ENCODE peak calls at places on chromosomes 1 and 21, in five cellular contexts. W, V, S, E and A are unnamed samples.

GRCh38 chr1:244329591-244330317 is 122.0 kb downstream of the ADSS2 start:
- DNase-seq in E (no peak), V (no peak), W (no peak), S (peak; percentile 56), A (no peak)

GRCh38 chr1:185345913-185346717 is 29.1 kb upstream of the IVNS1ABP start:
- DNase-seq in V (no peak), E (no peak), W (no peak), S (no peak), A (no peak)

GRCh38 chr1:31745898-31746668 is 18.1 kb downstream of the ADGRB2 start:
- DNase-seq in S (no peak), E (no peak), W (no peak), V (no peak), A (no peak)

GRCh38 chr1:174023438-174023837 is 1.3 kb upstream of the RC3H1 start:
- DNase-seq in V (peak; percentile 33), S (peak; percentile 54), W (no peak), E (no peak), A (peak; percentile 14)

GRCh38 chr1:182069028-182069466 is 7.5 kb upstream of the ZNF648 start:
- DNase-seq in W (peak; percentile 59), S (peak; percentile 56), V (peak; percentile 66), E (peak; percentile 74), A (no peak)

GRCh38 chr1:246724001-246724724 is at the start of gene SCCPDH:
- DNase-seq in E (peak; percentile 86), S (peak; percentile 47), W (peak; percentile 75), V (peak; percentile 85), A (peak; percentile 42)

GRCh38 chr1:27144920-27145661 is 9.8 kb downstream of the SLC9A1 start:
- DNase-seq in S (no peak), W (no peak), E (no peak), V (peak; percentile 82), A (no peak)

GRCh38 chr1:68229927-68230812 is 2.2 kb downstream of the WLS start:
- DNase-seq in V (peak; percentile 47), S (peak; percentile 40), E (no peak), W (no peak), A (no peak)

GRCh38 chr21:38443110-38443509 is 55.2 kb downstream of the ERG start:
- DNase-seq in S (no peak), E (no peak), V (peak; percentile 3), W (no peak), A (no peak)

GRCh38 chr1:246067432-246068021 is 439.6 kb downstream of the SMYD3 start:
- DNase-seq in S (no peak), V (peak; percentile 82), W (no peak), E (no peak), A (no peak)

GRCh38 chr1:226403522-226404034 is 4.3 kb downstream of the PARP1 start:
- DNase-seq in W (no peak), S (peak; percentile 6), V (peak; percentile 43), E (no peak), A (no peak)

GRCh38 chr1:179047637-179048002 is 21.9 kb downstream of the FAM20B start:
- DNase-seq in S (no peak), V (no peak), W (no peak), E (no peak), A (no peak)

GRCh38 chr1:183834568-183834967 is 29.6 kb downstream of the RGL1 start:
- DNase-seq in E (no peak), W (no peak), S (no peak), V (no peak), A (no peak)

GRCh38 chr1:204077979-204078696 is 5.2 kb downstream of the SOX13 start:
- DNase-seq in W (no peak), V (no peak), E (peak; percentile 72), S (peak; percentile 33), A (no peak)

GRCh38 chr1:54853096-54853792 is 33.8 kb downstream of the DHCR24 start:
- DNase-seq in S (no peak), V (no peak), E (no peak), W (no peak), A (no peak)

GRCh38 chr1:226763741-226764264 is 24.7 kb upstream of the ITPKB start:
- DNase-seq in S (peak; percentile 89), V (peak; percentile 82), W (no peak), E (no peak), A (no peak)

GRCh38 chr1:232613752-232614381 is 16.1 kb downstream of the SIPA1L2 start:
- DNase-seq in S (peak; percentile 91), V (peak; percentile 65), W (no peak), E (no peak), A (no peak)

GRCh38 chr1:237342730-237343129 is 300.7 kb downstream of the RYR2 start:
- DNase-seq in W (no peak), E (no peak), V (no peak), S (no peak), A (no peak)

GRCh38 chr21:30482130-30482529 is 2.0 kb upstream of the KRTAP19-1 start:
- DNase-seq in V (no peak), E (no peak), S (peak; percentile 87), W (no peak), A (no peak)

GRCh38 chr1:91708691-91709090 is 177.3 kb downstream of the TGFBR3 start:
- DNase-seq in V (no peak), E (no peak), W (no peak), S (no peak), A (no peak)

GRCh38 chr1:91712981-91713841 is 172.7 kb downstream of the TGFBR3 start:
- DNase-seq in E (no peak), W (peak; percentile 67), S (no peak), V (peak; percentile 80), A (peak; percentile 72)

GRCh38 chr1:91710261-91710660 is 175.7 kb downstream of the TGFBR3 start:
- DNase-seq in V (no peak), W (no peak), E (no peak), S (no peak), A (no peak)

GRCh38 chr1:91712393-91712792 is 173.6 kb downstream of the TGFBR3 start:
- DNase-seq in E (no peak), W (no peak), V (peak; percentile 9), S (no peak), A (no peak)

DNA sequence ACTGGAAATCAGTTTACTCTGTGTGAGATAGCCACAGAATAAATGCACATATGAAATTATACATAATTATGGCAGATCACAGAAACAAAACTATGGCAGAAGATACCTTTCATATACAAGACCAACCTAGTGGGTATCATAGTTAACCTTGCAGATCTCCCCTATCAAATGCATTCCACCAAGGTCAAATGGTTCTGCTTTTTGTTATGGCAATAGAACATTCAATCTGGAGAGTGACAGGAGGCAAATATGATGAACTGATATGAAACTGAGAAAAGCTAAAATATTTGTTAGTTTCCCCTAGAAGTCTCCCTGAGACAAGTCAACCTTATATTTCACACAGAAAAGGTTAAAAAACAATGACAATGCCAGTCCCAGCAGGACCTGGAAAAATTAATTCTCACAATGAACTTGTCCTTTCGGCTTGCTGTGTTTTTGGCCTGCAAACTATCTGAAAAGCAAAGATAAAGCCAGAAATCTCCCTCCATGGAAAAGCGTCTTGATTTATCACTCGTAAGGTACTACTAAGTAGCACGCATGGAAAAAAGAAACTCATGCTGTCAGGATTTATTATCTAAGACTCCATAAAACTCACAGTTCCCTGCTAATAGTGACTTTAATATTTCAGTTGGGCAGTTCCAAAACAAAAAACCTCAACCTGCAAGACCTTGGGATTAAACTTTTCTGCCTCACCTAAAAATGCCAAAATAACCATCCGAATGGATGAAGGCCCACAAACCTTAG is 174.3 kb downstream of the TGFBR3 start:
- DNase-seq in V (no peak), E (no peak), W (no peak), S (no peak), A (no peak)
- H3K27ac ChIP-seq in V (no peak overlapping the region), E (no peak overlapping the region), W (peak overlapping the region; percentile 83), S (no peak overlapping the region), A (no peak overlapping the region)

DNA sequence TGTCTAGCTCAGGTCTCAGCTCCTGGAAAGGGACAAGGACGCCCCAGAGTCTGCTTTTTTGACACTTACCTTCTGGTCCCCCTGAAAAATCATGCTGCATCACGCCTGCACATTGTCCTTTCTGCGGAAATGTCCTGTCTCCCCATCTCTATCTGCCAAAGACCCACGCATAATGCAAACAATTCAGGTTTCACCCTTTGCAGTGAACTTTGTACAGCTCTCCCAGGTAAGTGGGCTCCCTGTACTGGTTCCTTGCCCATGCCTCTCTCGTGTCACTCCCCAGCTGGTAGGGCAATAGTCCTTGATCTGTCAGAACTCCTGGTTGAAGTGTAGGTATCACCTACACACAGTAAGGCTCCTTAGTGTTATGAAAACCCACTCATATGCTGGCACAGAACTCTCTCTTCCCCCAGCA is 102.9 kb upstream of the IRF2BP2 start:
- DNase-seq in E (no peak), S (no peak), W (no peak), V (no peak), A (no peak)
- H3K4me1 ChIP-seq in E (peaks cover 40% of the 10 kb centered on the region), S (peaks cover 11% of the 10 kb centered on the region), W (peaks cover 39% of the 10 kb centered on the region), V (peaks cover 2% of the 10 kb centered on the region), A (no peaks in the 10 kb centered on the region)

GRCh38 chr1:35591211-35591610 is 18.1 kb downstream of the TFAP2E start:
- DNase-seq in V (no peak), W (no peak), E (no peak), S (no peak), A (no peak)

GRCh38 chr1:35590476-35591040 is 17.4 kb downstream of the TFAP2E start:
- DNase-seq in S (no peak), E (no peak), W (no peak), V (no peak), A (no peak)

GRCh38 chr1:35595684-35596083 is 22.6 kb downstream of the TFAP2E start:
- DNase-seq in W (no peak), V (no peak), S (no peak), E (no peak), A (no peak)

GRCh38 chr1:35594005-35594760 is 21.1 kb downstream of the TFAP2E start:
- DNase-seq in V (no peak), W (no peak), E (no peak), S (no peak), A (no peak)

DNA sequence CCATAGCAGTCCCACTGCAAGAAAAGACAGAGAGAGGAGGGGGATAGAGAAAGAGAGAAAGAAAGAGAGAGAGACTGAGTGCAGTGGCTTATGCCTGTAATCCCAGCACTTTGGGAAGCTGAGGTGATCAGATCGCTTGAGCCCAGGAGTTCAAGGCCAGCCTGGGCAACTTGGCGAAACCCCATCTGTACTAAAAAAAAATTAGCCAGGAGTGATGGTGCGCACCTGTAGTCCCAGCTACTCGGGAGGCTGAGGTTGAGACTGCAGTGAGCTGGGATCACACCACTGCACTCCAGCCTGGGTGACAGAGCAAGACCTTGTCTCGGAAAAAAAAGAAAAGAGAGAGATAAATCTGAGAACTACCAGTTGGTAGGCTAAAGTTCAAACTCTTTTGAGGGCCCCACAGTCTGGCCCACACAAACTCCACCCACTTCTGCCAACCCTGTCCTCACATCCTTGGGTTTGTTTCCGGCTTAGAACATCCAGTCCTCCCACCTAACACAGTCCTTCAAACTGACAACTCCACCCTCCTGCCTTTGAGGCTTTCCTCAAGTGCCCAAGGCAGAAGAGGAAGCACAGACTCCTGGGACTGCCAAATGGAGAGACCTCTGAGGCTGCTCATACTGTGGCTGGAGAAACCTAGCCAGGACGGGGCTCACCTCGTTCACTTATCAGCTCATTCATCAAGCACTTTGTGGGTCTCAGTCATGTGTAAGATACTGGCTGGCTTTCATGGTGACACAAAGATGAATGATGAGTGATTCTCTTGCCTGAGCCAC is 20.1 kb downstream of the TFAP2E start:
- DNase-seq in W (no peak), V (no peak), E (no peak), S (no peak), A (no peak)
- H3K4me3 ChIP-seq in W (no peak overlapping the region), V (no peak overlapping the region), E (no peak overlapping the region), S (no peak overlapping the region), A (no peak overlapping the region)

GRCh38 chr1:88188038-88188437 is 496.0 kb upstream of the PKN2 start:
- DNase-seq in W (no peak), S (no peak), V (no peak), E (no peak), A (no peak)

GRCh38 chr1:88194542-88194941 is 489.5 kb upstream of the PKN2 start:
- DNase-seq in V (no peak), S (no peak), W (no peak), E (no peak), A (no peak)

GRCh38 chr1:88189525-88189924 is 494.5 kb upstream of the PKN2 start:
- DNase-seq in S (no peak), E (no peak), W (no peak), V (no peak), A (no peak)

GRCh38 chr1:88191917-88192316 is 492.2 kb upstream of the PKN2 start:
- DNase-seq in S (no peak), E (no peak), W (no peak), V (no peak), A (no peak)
- H3K27ac ChIP-seq in S (no peak overlapping the region), E (no peak overlapping the region), W (no peak overlapping the region), V (no peak overlapping the region), A (no peak overlapping the region)